ENCODE peak calls at places on chromosomes 4 and X, in six cellular contexts. A, H, S, W, F and M are unnamed samples.

GRCh38 chrX:115373308-115373707 is 83.8 kb downstream of the LUZP4 start:
- DNase-seq in S (peak), F (no peak), H (no peak), A (no peak), W (no peak), M (no peak)

GRCh38 chr4:94208918-94209317 is 1.3 kb downstream of the SMARCAD1 start:
- DNase-seq in A (no peak), W (no peak), S (no peak), F (no peak), H (no peak), M (no peak)

GRCh38 chr4:167966161-167966560 is 126.2 kb upstream of the ANXA10 start:
- DNase-seq in H (no peak), A (no peak), F (no peak), S (no peak), W (peak), M (no peak)

GRCh38 chr4:18214656-18215055 is 193.1 kb upstream of the LCORL start:
- DNase-seq in F (no peak), W (no peak), H (no peak), A (no peak), S (no peak), M (no peak)

GRCh38 chrX:47230136-47230868 is 2.5 kb upstream of the USP11 start:
- DNase-seq in S (no peak), W (no peak), A (no peak), F (no peak), H (no peak), M (no peak)

GRCh38 chr4:150033937-150034336 is 44.3 kb upstream of the DCLK2 start:
- DNase-seq in F (no peak), A (no peak), H (no peak), W (peak), S (no peak), M (no peak)

GRCh38 chr4:1446502-1447153 is 40.4 kb upstream of the NKX1-1 start:
- DNase-seq in H (no peak), F (no peak), A (no peak), W (no peak), S (no peak), M (no peak)

GRCh38 chr4:184350213-184350817 is 124.0 kb downstream of the IRF2 start:
- DNase-seq in W (no peak), A (no peak), F (no peak), S (no peak), H (no peak), M (no peak)

GRCh38 chr4:83083925-83084475 is 30.5 kb downstream of the PLAC8 start:
- DNase-seq in W (no peak), H (no peak), A (no peak), F (no peak), S (no peak), M (no peak)

GRCh38 chrX:104668550-104668949 is 102.6 kb downstream of the IL1RAPL2 start:
- DNase-seq in H (peak), F (no peak), W (peak), A (no peak), S (no peak), M (no peak)

GRCh38 chr4:71009796-71010588 is 16.5 kb downstream of the DCK start:
- DNase-seq in S (no peak), W (peak), H (no peak), A (no peak), F (no peak), M (no peak)

GRCh38 chrX:6708676-6709075 is 173.8 kb upstream of the VCX3A start:
- DNase-seq in A (no peak), S (no peak), H (no peak), F (no peak), W (peak), M (no peak)

GRCh38 chrX:64184396-64184795 is 21.1 kb downstream of the AMER1 start:
- DNase-seq in S (no peak), A (no peak), H (no peak), W (no peak), F (no peak), M (no peak)

GRCh38 chr4:86496094-86497060 is 97.7 kb upstream of the PTPN13 start:
- DNase-seq in S (peak), H (peak), A (peak), W (peak), F (no peak), M (peak)

GRCh38 chr4:136355970-136356369 is 1176.3 kb downstream of the PCDH18 start:
- DNase-seq in A (no peak), S (no peak), W (no peak), H (no peak), F (no peak), M (no peak)

DNA sequence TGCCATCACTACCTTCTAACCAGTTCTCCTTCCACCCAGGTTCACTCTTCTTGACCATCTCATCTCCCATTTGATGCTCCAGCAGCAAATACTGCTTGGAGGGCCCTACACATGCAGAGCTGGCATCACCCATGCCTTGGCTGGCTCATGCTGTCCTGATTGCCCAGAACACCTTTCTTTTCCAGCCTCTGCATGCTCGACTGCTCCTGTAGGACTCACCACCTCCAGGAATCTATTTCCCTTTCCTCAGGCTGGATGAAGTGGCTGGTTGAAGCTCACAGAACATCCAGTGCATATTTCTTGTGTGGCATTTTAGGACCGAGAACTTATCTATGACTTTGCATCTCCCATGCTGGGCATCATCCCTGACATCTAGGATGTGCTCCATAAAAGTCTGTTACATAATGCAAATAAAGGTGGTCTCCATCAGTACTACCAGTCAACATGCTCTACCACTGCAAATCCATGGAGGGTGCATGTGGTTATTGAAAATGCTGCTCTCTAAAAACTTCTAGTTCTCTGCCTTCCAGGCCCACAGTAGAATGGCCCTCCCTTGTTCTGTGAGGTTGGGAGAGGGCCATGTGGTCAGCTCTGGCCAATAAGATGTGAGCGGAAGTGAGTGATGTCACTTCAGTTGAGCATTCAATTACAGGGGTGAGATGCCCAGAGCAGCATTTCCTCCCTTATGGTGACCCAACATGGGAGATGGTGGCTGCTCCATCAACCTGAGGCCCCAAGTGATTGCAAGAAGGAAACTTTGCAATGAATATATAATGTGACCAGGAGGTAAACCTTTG is 148.6 kb downstream of the CPEB2 start:
- DNase-seq in F (no peak), H (no peak), A (no peak), W (no peak), S (no peak), M (no peak)
- TF ChIP-seq CTCF in F (no peak), H (no peak), A (no peak), W (no peak), S (no peak), M (no peak)

GRCh38 chr4:131644619-131645018 is 1504.5 kb upstream of the PCDH10 start:
- DNase-seq in W (peak), H (no peak), S (no peak), F (no peak), A (no peak), M (no peak)
- TF ChIP-seq CTCF in W (peak), H (no peak), S (peak), F (peak), A (no peak), M (peak)

GRCh38 chrX:17295788-17296187 is 79.2 kb upstream of the NHS start:
- DNase-seq in H (no peak), S (no peak), W (no peak), A (no peak), F (no peak), M (no peak)

GRCh38 chrX:17291998-17292658 is 82.9 kb upstream of the NHS start:
- DNase-seq in H (no peak), S (no peak), F (no peak), A (no peak), W (no peak), M (no peak)

GRCh38 chrX:17294561-17294960 is 80.4 kb upstream of the NHS start:
- DNase-seq in H (no peak), S (no peak), A (no peak), W (peak), F (no peak), M (no peak)

GRCh38 chrX:17285983-17286382 is 89.0 kb upstream of the NHS start:
- DNase-seq in A (no peak), F (no peak), H (no peak), S (no peak), W (no peak), M (no peak)

DNA sequence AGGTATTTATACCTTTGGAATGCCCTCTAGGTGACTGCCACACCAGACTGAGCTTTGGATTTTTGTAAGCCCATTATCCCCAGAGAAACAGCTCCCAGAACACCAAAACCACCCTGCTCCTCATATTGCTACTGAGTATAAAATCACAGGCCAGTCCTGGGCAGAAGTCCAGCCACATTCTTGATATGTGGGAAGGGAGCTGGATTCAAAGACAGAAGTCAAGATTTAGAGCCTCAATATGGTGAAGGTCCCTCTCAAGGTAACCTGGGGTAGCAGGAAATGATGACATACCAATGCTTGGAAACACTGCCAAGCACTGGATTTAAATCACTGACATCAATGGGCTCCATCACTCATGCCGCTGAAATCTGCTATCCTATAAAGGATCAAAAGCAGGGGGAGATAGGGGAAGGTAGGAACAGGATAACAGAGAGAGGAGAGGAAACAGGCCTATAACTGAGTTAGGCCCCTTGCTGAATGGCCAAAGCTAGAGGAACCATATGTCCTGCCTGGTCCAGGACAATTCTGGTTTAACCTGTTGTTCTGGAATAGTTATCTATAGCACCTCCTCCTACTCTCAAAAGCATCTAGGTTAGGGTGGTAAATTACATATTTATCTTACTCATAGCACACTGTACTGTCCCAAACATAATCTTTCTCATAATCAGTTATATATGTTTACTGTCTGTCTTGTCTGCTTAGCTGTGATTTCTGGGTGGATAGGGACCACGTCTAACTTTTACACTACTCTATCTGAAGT is 83.7 kb upstream of the NHS start:
- DNase-seq in A (no peak), S (no peak), W (no peak), H (no peak), F (no peak), M (no peak)
- TF ChIP-seq CTCF in A (no peak), S (no peak), W (no peak), H (no peak), F (no peak), M (no peak)

DNA sequence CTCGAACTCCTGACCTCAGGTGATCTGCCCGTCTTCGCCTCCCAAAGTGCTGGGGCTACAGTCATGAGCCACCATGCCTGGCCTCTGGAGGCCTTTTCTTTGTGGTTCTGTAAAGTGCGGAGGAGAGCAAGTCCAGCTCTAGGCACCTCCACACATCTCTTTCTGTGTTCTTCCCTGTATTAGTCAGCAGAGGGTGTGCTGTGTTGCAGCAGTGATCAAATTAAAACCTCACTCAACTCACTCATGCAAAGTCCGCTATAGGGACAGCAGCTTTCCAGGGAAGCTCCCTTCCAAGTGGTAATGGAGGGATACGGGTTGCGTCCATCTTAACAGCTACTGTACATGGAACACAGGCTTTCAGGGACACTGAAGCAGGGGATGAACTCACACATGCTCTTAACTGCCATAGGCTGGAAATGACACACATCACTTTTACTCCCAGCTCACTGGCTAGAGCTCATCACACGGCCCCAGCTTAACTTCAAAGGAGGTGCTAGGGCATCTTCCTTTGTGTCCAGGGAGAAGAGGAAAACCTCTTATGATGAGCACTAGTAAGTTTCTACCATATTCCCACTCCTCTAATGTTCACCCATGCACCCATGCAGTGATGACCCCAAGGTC is 36.0 kb upstream of the CCNG2 start:
- DNase-seq in A (no peak), F (no peak), S (no peak), W (no peak), H (no peak), M (no peak)
- TF ChIP-seq CTCF in A (no peak), F (no peak), S (no peak), W (peak), H (no peak), M (no peak)

GRCh38 chr4:41077628-41078027 is 136.7 kb downstream of the APBB2 start:
- DNase-seq in A (no peak), S (no peak), W (no peak), F (no peak), H (no peak), M (no peak)

GRCh38 chr4:41074227-41074626 is 140.1 kb downstream of the APBB2 start:
- DNase-seq in S (no peak), H (no peak), A (no peak), W (no peak), F (no peak), M (no peak)

GRCh38 chr4:41072021-41072777 is 142.1 kb downstream of the APBB2 start:
- DNase-seq in A (no peak), S (no peak), F (no peak), H (no peak), W (no peak), M (no peak)

GRCh38 chr4:41079871-41080565 is 134.3 kb downstream of the APBB2 start:
- DNase-seq in W (no peak), F (no peak), S (no peak), A (no peak), H (no peak), M (no peak)

DNA sequence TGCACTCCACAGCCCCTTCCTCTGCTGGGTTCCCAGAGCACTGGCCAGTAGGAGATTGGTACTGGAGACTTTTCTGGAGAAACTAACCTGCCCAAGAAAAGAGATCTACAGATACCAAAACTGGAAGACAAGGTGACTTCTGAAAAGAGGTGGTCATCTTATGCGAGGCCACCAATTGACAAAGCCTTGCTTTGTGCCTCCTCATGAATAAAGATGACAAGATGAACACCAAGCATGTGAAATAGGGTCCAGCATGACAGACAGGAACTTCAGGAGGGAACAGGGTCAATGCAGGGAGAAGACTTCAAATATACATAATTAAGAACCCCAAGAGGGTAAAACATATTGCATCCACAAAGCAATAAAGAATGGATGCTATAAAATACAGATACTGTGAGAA is 137.9 kb downstream of the APBB2 start:
- DNase-seq in A (no peak), S (no peak), H (no peak), W (no peak), F (no peak), M (no peak)
- TF ChIP-seq CTCF in A (no peak), S (no peak), H (no peak), W (no peak), F (no peak), M (no peak)

GRCh38 chr4:110589297-110589696 is 33.6 kb downstream of the PITX2 start:
- DNase-seq in S (no peak), F (no peak), H (no peak), A (no peak), W (no peak), M (peak)
- TF ChIP-seq CTCF in S (peak), F (peak), H (no peak), A (no peak), W (peak), M (peak)

GRCh38 chr4:89954906-89955305 is 60.3 kb downstream of the MMRN1 start:
- DNase-seq in S (no peak), F (no peak), W (no peak), H (no peak), A (no peak), M (no peak)

GRCh38 chr4:89952458-89952857 is 57.8 kb downstream of the MMRN1 start:
- DNase-seq in A (no peak), S (no peak), H (no peak), W (no peak), F (no peak), M (no peak)

GRCh38 chr4:89949782-89950387 is 55.2 kb downstream of the MMRN1 start:
- DNase-seq in F (no peak), W (no peak), A (no peak), S (no peak), H (no peak), M (no peak)
- TF ChIP-seq CTCF in F (no peak), W (peak), A (no peak), S (peak), H (peak), M (peak)

GRCh38 chr4:121307441-121308327 is 73.1 kb downstream of the QRFPR start:
- DNase-seq in F (peak), W (peak), S (no peak), A (no peak), H (no peak), M (peak)
- TF ChIP-seq CTCF in F (peak), W (peak), S (peak), A (no peak), H (peak), M (peak)

GRCh38 chr4:74376888-74377483 is 12.0 kb downstream of the EREG start:
- DNase-seq in S (no peak), F (no peak), H (no peak), W (peak), A (no peak), M (peak)
- TF ChIP-seq CTCF in S (peak), F (peak), H (peak), W (peak), A (peak), M (peak)